ENCODE peak calls at places on chromosomes 7 and 10, in five cellular contexts. U is H9, E is H1, F is mesenchymal stem cell, H is trophoblast cell. C is an unnamed sample.

GRCh38 chr7:20561466-20561865 is 54.0 kb upstream of the ABCB5 start:
- DNase-seq in U (no peak), E (no peak), F (no peak), H (no peak), C (no peak)

GRCh38 chr10:6409982-6410694 is 169.9 kb downstream of the PRKCQ start:
- DNase-seq in U (no peak), E (no peak), F (peak), H (no peak), C (no peak)

GRCh38 chr7:91929463-91929862 is 11.2 kb upstream of the AKAP9 start:
- DNase-seq in U (no peak), E (no peak), F (no peak), H (no peak), C (no peak)

GRCh38 chr7:157003445-157004049 is 6.9 kb downstream of the MNX1 start:
- DNase-seq in U (peak), E (no peak), F (no peak), H (no peak), C (no peak)

GRCh38 chr7:44144968-44145418 is 3.9 kb upstream of the MYL7 start:
- DNase-seq in U (no peak), E (no peak), F (no peak), H (no peak), C (no peak)

GRCh38 chr7:141045126-141045841 is 28.6 kb upstream of the TMEM178B start:
- DNase-seq in U (no peak), E (no peak), F (peak), H (peak), C (no peak)

GRCh38 chr10:93080350-93081046 is 6.8 kb downstream of the CYP26A1 start:
- DNase-seq in U (peak), E (no peak), F (peak), H (no peak), C (no peak)

GRCh38 chr10:31645786-31646185 is 282.8 kb downstream of the ARHGAP12 start:
- DNase-seq in U (no peak), E (no peak), F (no peak), H (peak), C (no peak)

GRCh38 chr7:6290345-6290744 is 17.9 kb upstream of the CYTH3 start:
- DNase-seq in U (no peak), E (no peak), F (no peak), H (no peak), C (no peak)

GRCh38 chr10:3868274-3868669 is 83.3 kb upstream of the KLF6 start:
- DNase-seq in U (no peak), E (no peak), F (no peak), H (peak), C (no peak)

GRCh38 chr7:126750207-126750911 is 502.4 kb downstream of the GRM8 start:
- DNase-seq in U (no peak), E (no peak), F (no peak), H (no peak), C (no peak)

GRCh38 chr10:113094114-113094486 is 144.1 kb downstream of the TCF7L2 start:
- DNase-seq in U (no peak), E (no peak), F (peak), H (no peak), C (no peak)

GRCh38 chr10:84179059-84179710 is 5.6 kb downstream of the GPR15LG start:
- DNase-seq in U (no peak), E (no peak), F (peak), H (no peak), C (no peak)

GRCh38 chr7:148877517-148877916 is 6.6 kb downstream of the EZH2 start:
- DNase-seq in U (no peak), E (no peak), F (no peak), H (no peak), C (no peak)

GRCh38 chr7:147894271-147894670 is 696.3 kb upstream of the C7orf33 start:
- DNase-seq in U (peak), E (peak), F (no peak), H (no peak), C (no peak)

GRCh38 chr10:101567165-101568006 is 20.7 kb downstream of the POLL start:
- DNase-seq in U (no peak), E (no peak), F (no peak), H (no peak), C (no peak)

GRCh38 chr7:132548489-132549078 is 27.7 kb downstream of the PLXNA4 start:
- DNase-seq in U (no peak), E (no peak), F (no peak), H (no peak), C (no peak)

GRCh38 chr10:26334232-26334931 is 103.8 kb upstream of the APBB1IP start:
- DNase-seq in U (no peak), E (no peak), F (no peak), H (no peak), C (no peak)

GRCh38 chr10:26334932-26335573 is 103.1 kb upstream of the APBB1IP start:
- DNase-seq in U (peak), E (peak), F (peak), H (peak), C (peak)

GRCh38 chr10:26336979-26337378 is 101.2 kb upstream of the APBB1IP start:
- DNase-seq in U (no peak), E (no peak), F (no peak), H (no peak), C (no peak)

GRCh38 chr10:26331376-26331775 is 106.8 kb upstream of the APBB1IP start:
- DNase-seq in U (no peak), E (no peak), F (no peak), H (no peak), C (no peak)

DNA sequence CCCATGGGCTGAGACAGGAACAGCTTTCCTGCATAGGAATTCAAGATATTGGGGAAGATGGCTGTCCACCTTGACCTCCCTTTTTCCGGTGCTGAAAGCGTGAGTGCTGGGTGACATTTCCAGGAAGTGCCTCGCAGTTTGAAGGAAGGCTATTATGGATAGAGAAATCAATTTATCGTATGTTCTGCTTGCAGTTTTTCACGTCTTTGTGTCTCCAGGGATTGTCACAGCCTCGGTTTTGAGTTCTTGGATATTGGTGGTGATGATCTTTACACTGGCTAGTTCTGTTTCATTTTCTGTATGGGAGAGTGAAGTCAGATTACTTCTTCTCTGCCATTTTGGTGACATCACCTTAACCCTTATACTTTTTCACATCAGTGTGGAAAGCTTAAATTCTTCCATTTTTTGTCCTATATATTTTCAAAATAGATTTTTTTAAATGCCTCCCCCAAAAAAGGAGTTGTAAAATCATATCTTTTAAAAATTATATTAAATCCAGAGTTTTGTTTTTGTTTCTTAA is 102.5 kb upstream of the APBB1IP start:
- DNase-seq in U (no peak), E (no peak), F (no peak), H (no peak), C (no peak)
- H2BK12ac ChIP-seq in U (no peak), E (no peak), F (no peak), H (no peak), C (no peak)

DNA sequence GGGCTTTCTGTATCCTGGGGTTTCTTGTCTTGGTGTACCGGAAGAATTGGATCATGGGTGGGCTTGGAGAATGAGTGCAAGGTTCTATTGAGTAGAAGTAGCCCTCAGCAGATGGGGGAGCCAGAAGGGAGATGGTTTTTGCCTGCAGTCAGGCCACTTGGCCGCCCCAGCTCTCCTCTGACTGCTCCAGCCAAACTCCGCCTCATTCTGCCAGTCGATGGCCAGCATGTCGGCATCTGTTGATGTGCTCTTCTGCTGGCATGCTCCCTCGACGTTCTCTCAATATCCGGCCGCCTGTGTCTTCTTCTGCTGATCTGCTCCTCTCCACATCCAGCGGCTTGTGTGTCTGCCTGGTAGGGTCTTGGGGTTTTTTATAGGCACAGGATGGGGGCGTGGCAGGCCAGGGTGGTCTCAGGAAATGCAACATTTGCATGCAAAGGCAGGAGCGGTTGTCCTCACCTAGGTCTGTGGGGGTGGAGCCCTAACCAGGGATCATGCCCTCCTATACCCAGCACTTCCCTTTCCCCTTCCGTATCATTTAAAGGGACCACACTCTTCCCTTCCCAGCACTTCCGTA is 40.2 kb upstream of the TNS3 start:
- DNase-seq in U (no peak), E (no peak), F (no peak), H (no peak), C (no peak)
- H3K4ac ChIP-seq in U (no peak), E (no peak), F (peak), H (no peak), C (no peak)

GRCh38 chr7:158689500-158689899 is 15.1 kb downstream of the NCAPG2 start:
- DNase-seq in U (no peak), E (no peak), F (no peak), H (no peak), C (no peak)
- H2BK12ac ChIP-seq in U (no peak), E (no peak), F (no peak), H (no peak), C (no peak)

GRCh38 chr7:137648166-137648565 is 198.6 kb downstream of the DGKI start:
- DNase-seq in U (no peak), E (no peak), F (no peak), H (no peak), C (no peak)

GRCh38 chr7:137655804-137656203 is 191.0 kb downstream of the DGKI start:
- DNase-seq in U (no peak), E (no peak), F (no peak), H (no peak), C (no peak)

GRCh38 chr7:137656850-137657232 is 189.9 kb downstream of the DGKI start:
- DNase-seq in U (no peak), E (no peak), F (no peak), H (no peak), C (no peak)

GRCh38 chr7:137656227-137656849 is 190.4 kb downstream of the DGKI start:
- DNase-seq in U (peak), E (peak), F (peak), H (peak), C (peak)

GRCh38 chr7:137652721-137653120 is 194.1 kb downstream of the DGKI start:
- DNase-seq in U (no peak), E (no peak), F (peak), H (no peak), C (no peak)
- H3K4ac ChIP-seq in U (no peak), E (no peak), F (no peak), H (no peak), C (no peak)

GRCh38 chr10:17783751-17784150 is 25.4 kb upstream of the MRC1 start:
- DNase-seq in U (no peak), E (no peak), F (no peak), H (no peak), C (no peak)

GRCh38 chr10:17787087-17787942 is 21.8 kb upstream of the MRC1 start:
- DNase-seq in U (no peak), E (peak), F (peak), H (peak), C (no peak)

GRCh38 chr10:17782921-17783665 is 26.1 kb upstream of the MRC1 start:
- DNase-seq in U (no peak), E (no peak), F (no peak), H (peak), C (no peak)

GRCh38 chr10:17784701-17785100 is 24.4 kb upstream of the MRC1 start:
- DNase-seq in U (no peak), E (no peak), F (no peak), H (no peak), C (no peak)

DNA sequence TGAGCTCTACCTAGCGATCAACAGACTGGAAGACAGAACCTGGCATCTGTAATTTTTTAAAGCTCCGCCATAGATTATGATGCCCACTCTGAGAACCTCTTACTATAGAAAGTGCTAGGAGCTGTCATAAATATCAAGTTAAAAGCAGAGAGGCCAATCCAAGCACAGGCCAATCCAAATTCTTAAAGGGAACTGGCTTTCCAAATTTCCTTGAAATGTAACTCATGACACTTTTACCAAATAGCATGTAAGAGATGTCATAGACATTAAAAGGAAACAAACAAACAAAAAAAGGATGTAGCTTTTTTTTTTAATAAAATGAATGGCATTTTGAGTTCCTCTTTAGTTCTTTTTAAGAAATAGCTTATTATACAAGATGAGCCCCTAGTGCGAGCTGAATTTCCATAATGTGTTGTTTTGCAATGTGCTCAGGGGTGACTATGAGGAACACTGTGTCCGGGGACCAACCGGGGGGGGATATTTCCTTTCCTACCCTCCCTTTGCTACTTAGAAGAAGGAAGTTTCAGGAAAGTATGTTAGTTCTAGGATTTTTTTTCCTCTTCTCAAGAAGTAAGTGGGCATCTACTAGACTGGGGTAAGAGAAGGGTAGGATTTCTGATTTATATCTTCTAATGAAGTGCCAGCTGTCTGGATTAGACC is 23.7 kb upstream of the MRC1 start:
- DNase-seq in U (no peak), E (no peak), F (no peak), H (no peak), C (no peak)
- H2BK12ac ChIP-seq in U (no peak), E (no peak), F (no peak), H (no peak), C (no peak)

DNA sequence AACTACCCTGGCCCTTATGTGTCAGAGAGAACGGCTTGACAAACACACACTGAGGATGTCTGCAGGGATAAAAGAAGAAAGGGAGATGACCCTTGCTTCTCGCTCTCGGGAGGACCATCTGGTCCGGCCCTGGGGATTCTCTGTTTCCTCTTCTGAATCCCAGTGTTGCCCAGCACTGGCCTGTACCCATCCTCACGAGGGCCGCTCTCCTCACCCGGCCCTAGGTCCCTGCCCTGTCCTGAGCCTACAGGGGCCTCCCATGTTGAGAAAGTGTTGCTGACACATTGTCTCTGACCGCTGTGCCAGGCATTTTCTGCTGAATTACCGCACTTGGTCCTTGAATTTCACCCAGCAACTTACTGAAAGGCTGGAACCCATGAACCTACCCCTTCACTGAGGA is 171.9 kb upstream of the LANCL2 start:
- DNase-seq in U (no peak), E (no peak), F (no peak), H (no peak), C (no peak)
- H3K4ac ChIP-seq in U (no peak), E (no peak), F (no peak), H (no peak), C (no peak)

GRCh38 chr7:22302193-22302592 is 54.8 kb downstream of the RAPGEF5 start:
- DNase-seq in U (no peak), E (no peak), F (no peak), H (no peak), C (no peak)
- H2BK12ac ChIP-seq in U (no peak), E (no peak), F (no peak), H (no peak), C (no peak)